ENCODE peak calls at places on chromosomes 7 and 10, in four cellular contexts. G, N, Y and P are unnamed samples.

GRCh38 chr10:85098835-85099521 is 770.6 kb downstream of the CCSER2 start:
- DNase-seq in G (no peak), Y (no peak), N (no peak), P (no peak)

GRCh38 chr7:34269084-34269483 is 363.7 kb downstream of the BMPER start:
- DNase-seq in N (no peak), Y (no peak), G (no peak), P (no peak)

GRCh38 chr7:138303230-138304070 is 156.6 kb upstream of the TRIM24 start:
- DNase-seq in N (no peak), Y (no peak), G (no peak), P (no peak)

GRCh38 chr7:96080021-96080420 is 241.9 kb downstream of the SLC25A13 start:
- DNase-seq in G (no peak), Y (no peak), N (no peak), P (no peak)

GRCh38 chr10:21364196-21365114 is 161.0 kb downstream of the SKIDA1 start:
- DNase-seq in N (no peak), Y (peak), G (no peak), P (no peak)

GRCh38 chr7:137538361-137538762 is 194.8 kb upstream of the PTN start:
- DNase-seq in G (no peak), Y (peak), N (no peak), P (no peak)

GRCh38 chr10:58976254-58976653 is 200.2 kb upstream of the PHYHIPL start:
- DNase-seq in Y (no peak), N (no peak), G (no peak), P (no peak)

GRCh38 chr10:30534465-30535144 is 94.9 kb downstream of the LYZL2 start:
- DNase-seq in G (peak), N (peak), Y (peak), P (peak)

GRCh38 chr7:137625197-137625596 is 221.6 kb downstream of the DGKI start:
- DNase-seq in N (no peak), G (no peak), Y (no peak), P (no peak)

GRCh38 chr7:130650616-130651015 is 17.9 kb downstream of the COPG2 start:
- DNase-seq in G (no peak), Y (no peak), N (no peak), P (no peak)

GRCh38 chr10:92697663-92698511 is 8.1 kb downstream of the HHEX start:
- DNase-seq in G (no peak), Y (no peak), N (no peak), P (no peak)

GRCh38 chr10:92699193-92699517 is 9.4 kb downstream of the HHEX start:
- DNase-seq in N (no peak), Y (no peak), G (no peak), P (no peak)

GRCh38 chr10:92695679-92696605 is 6.2 kb downstream of the HHEX start:
- DNase-seq in Y (peak), N (no peak), G (no peak), P (peak)

GRCh38 chr10:92699518-92700272 is 9.9 kb downstream of the HHEX start:
- DNase-seq in N (no peak), G (peak), Y (peak), P (no peak)

DNA sequence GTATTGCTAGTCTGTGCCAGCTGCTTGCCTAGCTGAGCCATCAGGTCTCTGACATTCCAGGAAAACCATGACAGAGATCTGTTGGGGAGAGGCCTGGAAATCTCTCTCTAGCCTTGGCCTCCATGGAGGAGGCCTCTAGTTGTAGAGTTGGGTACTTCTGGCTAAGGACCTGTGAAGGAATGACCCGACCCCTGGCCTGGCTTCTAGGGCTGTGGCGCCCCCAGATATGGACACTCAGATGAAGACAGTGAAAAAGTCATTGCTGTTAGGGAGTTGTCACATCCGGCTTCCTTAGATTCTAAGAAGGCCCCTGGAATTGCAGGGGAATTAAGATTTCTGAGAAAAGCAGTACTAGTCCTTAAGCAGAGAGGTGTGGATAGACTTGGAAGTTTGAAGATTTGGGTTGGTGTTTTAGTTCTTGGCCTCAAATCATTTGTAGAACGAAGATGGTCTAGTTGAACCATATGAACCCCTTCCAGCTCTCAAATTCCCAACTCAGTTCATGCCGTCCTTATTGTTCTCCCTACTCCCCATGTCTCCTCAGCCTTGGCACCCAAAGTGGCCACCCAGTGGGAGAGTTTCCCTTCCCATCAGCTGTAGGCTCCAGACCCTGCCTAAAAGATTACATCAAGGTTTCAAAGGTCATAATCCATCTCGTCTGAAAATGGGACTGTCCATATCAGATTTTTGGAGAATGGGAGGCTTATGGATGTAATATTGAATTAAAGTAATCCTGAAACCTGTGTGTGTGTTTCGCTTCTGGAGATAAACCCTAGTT is 7.0 kb downstream of the HHEX start:
- DNase-seq in Y (no peak), G (no peak), N (no peak), P (no peak)
- H3K27ac ChIP-seq in Y (no peak), G (no peak), N (no peak), P (no peak)

GRCh38 chr7:50412958-50413357 is 37.2 kb downstream of the FIGNL1 start:
- DNase-seq in N (no peak), Y (no peak), G (no peak), P (no peak)

GRCh38 chr7:50405246-50405645 is 44.9 kb downstream of the FIGNL1 start:
- DNase-seq in N (no peak), Y (no peak), G (no peak), P (no peak)

GRCh38 chr7:50411333-50412028 is 38.7 kb downstream of the FIGNL1 start:
- DNase-seq in G (no peak), N (no peak), Y (no peak), P (no peak)

GRCh38 chr7:50406935-50407334 is 43.2 kb downstream of the FIGNL1 start:
- DNase-seq in G (no peak), Y (no peak), N (no peak), P (no peak)

DNA sequence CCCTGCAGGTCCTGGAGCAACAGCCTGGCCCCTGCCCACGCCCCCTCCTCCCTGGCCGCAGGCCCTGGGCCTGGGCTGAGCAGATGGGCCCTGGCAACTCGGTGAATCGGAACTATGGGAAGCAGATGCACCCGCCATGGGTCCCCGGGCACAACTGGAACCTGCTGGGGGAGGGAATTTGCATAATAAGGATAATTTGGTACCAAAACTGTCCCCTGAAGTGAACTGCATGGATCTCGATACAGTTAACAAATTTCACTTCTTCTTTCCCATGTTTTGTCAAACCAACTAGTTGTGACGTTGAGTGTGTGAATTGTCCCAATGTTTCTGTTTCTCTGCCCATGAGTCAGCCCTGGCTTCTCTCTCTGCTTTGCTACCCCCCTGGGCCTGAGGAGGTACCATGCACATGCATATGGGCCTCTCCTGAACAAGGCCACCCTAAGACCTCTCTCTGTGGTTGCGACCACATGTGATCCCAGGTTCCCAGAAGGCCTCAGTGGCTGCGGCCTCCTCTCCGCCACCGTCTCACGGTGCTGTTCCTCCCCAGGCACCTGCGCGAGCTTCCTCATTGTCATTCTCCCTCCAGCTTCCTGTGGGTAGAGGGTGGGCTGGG is 40.2 kb downstream of the FIGNL1 start:
- DNase-seq in N (no peak), G (no peak), Y (no peak), P (no peak)
- H3K4me3 ChIP-seq in N (no peak), G (no peak), Y (no peak), P (no peak)

GRCh38 chr7:926061-927030 is 28.1 kb downstream of the ADAP1 start:
- DNase-seq in N (no peak), Y (no peak), G (no peak), P (peak)

GRCh38 chr7:927031-927671 is 27.3 kb downstream of the ADAP1 start:
- DNase-seq in G (no peak), N (no peak), Y (no peak), P (peak)

GRCh38 chr7:923108-924041 is 31.1 kb downstream of the ADAP1 start:
- DNase-seq in G (peak), Y (peak), N (no peak), P (peak)

GRCh38 chr7:924541-925231 is 29.8 kb downstream of the ADAP1 start:
- DNase-seq in Y (peak), G (no peak), N (no peak), P (peak)

DNA sequence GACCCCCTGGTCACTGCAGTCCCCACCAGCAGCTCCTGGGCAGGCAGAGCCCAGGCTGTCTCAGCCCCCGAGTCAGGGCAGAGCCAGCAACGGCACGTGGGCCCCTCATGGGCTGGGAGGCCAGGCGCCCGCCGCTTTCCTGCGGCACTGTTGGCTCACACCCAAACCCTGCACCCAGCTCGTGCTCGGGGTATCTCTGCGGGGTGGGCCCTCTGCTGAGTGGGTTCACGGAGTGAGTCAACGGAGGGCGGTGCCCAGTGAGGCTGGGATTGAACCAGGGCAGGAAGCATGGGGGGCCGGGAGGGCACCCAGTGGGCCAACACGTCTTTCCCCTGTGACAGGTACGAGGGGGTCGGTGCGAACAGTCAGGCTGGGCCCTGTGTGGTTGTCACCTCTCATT is 28.9 kb downstream of the ADAP1 start:
- DNase-seq in Y (no peak), N (no peak), G (no peak), P (peak)
- H3K27ac ChIP-seq in Y (no peak), N (no peak), G (no peak), P (peak)

GRCh38 chr7:69811682-69812344 is 213.5 kb downstream of the AUTS2 start:
- DNase-seq in N (no peak), G (no peak), Y (no peak), P (no peak)
- H3K4me3 ChIP-seq in N (no peak), G (no peak), Y (no peak), P (no peak)

GRCh38 chr7:55246181-55246580 is 119.0 kb upstream of the LANCL2 start:
- DNase-seq in G (no peak), N (no peak), Y (peak), P (no peak)
- H3K27ac ChIP-seq in G (no peak), N (no peak), Y (peak), P (no peak)